ENCODE peak calls at places on chromosome 14, in ten cellular contexts. Y, B, T, Q, N, R, A, F, Z and K are unnamed samples.

GRCh38 chr14:92513966-92514843 is 624 bp downstream of the RIN3 start:
- DNase-seq in Y (no peak), Z (peak; percentile 45), N (peak; percentile 67), A (peak; percentile 47), T (no peak), F (no peak), Q (no peak), R (peak; percentile 65), B (no peak), K (peak; percentile 39)

GRCh38 chr14:91361236-91361811 is 56.3 kb downstream of the CCDC88C start:
- DNase-seq in Q (no peak), A (peak; percentile 32), N (no peak), Y (peak; percentile 87), F (no peak), Z (no peak), T (no peak), B (no peak), R (no peak), K (peak; percentile 72)

GRCh38 chr14:55957950-55958349 is 160.3 kb upstream of the PELI2 start:
- DNase-seq in T (no peak), B (no peak), A (no peak), F (no peak), Z (peak; percentile 83), N (no peak), R (no peak), Q (no peak), Y (no peak), K (no peak)

GRCh38 chr14:98101323-98101722 is 1170.7 kb downstream of the BCL11B start:
- DNase-seq in T (no peak), Y (no peak), A (no peak), R (no peak), Z (no peak), B (no peak), F (no peak), Q (no peak), N (no peak), K (no peak)

GRCh38 chr14:52876806-52877205 is 74.0 kb downstream of the FERMT2 start:
- DNase-seq in F (no peak), A (no peak), B (no peak), Y (no peak), Q (no peak), R (no peak), N (no peak), T (no peak), Z (no peak), K (no peak)

GRCh38 chr14:73723799-73724621 is 9.8 kb upstream of the PNMA1 start:
- DNase-seq in A (peak; percentile 98), R (peak; percentile 98), T (no peak), Q (peak; percentile 95), F (peak; percentile 84), Y (peak; percentile 63), Z (no peak), B (peak; percentile 94), N (peak; percentile 47), K (peak; percentile 99)

GRCh38 chr14:61547186-61548121 is 147.9 kb upstream of the HIF1A start:
- DNase-seq in R (peak; percentile 85), B (peak; percentile 77), T (no peak), Q (no peak), F (no peak), N (no peak), Y (no peak), Z (no peak), A (peak; percentile 72), K (peak; percentile 71)

GRCh38 chr14:30974628-30975027 is 50.8 kb upstream of the AP4S1 start:
- DNase-seq in F (no peak), Q (no peak), T (no peak), A (peak; percentile 77), B (no peak), R (peak; percentile 48), N (no peak), Y (no peak), Z (no peak), K (peak; percentile 78)

GRCh38 chr14:96225745-96226151 is 21.1 kb downstream of the BDKRB2 start:
- DNase-seq in A (peak; percentile 38), Z (peak; percentile 83), Y (no peak), T (no peak), N (peak; percentile 72), Q (no peak), R (peak; percentile 63), F (peak; percentile 44), B (peak; percentile 77), K (no peak)

GRCh38 chr14:35558680-35559079 is 24.7 kb downstream of the INSM2 start:
- DNase-seq in Z (no peak), Y (no peak), B (no peak), R (no peak), F (no peak), N (no peak), Q (peak; percentile 72), T (no peak), A (no peak), K (no peak)

GRCh38 chr14:53093206-53093605 is 59.9 kb downstream of the DDHD1 start:
- DNase-seq in T (no peak), B (no peak), N (no peak), Y (no peak), F (peak; percentile 5), Z (no peak), A (peak; percentile 83), Q (no peak), R (peak; percentile 77), K (peak; percentile 66)

GRCh38 chr14:72845196-72845595 is 48.7 kb downstream of the DPF3 start:
- DNase-seq in A (no peak), Z (no peak), T (no peak), Q (no peak), R (no peak), F (no peak), Y (no peak), N (no peak), B (no peak), K (no peak)

GRCh38 chr14:80477388-80478160 is 266.3 kb upstream of the DIO2 start:
- DNase-seq in N (no peak), R (peak; percentile 52), Q (no peak), T (no peak), F (no peak), Z (no peak), B (no peak), Y (no peak), A (peak; percentile 22), K (peak; percentile 36)

GRCh38 chr14:50647753-50648152 is 20.4 kb downstream of the SAV1 start:
- DNase-seq in N (no peak), R (peak; percentile 58), Q (peak; percentile 66), Y (no peak), T (no peak), F (no peak), A (peak; percentile 55), Z (no peak), B (no peak), K (peak; percentile 80)